ENCODE peak calls at places on chromosomes 1 and 21, in seven cellular contexts. I is ovary, P is AG04450, X is tibial nerve, N is cardiac muscle cell, H is colonic mucosa, D is body of pancreas. K is an unnamed sample.

GRCh38 chr21:41610042-41610839 is 102.3 kb upstream of the TMPRSS2 start:
- DNase-seq in I (peak; percentile 36), P (no peak), X (no peak), N (peak; percentile 83), H (peak; percentile 78), D (peak; percentile 90), K (peak; percentile 32)

GRCh38 chr1:25695066-25695990 is 78.7 kb downstream of the MAN1C1 start:
- DNase-seq in I (peak; percentile 88), P (peak; percentile 97), X (peak; percentile 65), N (peak; percentile 94), H (peak; percentile 55), D (peak; percentile 51), K (peak; percentile 82)

GRCh38 chr1:53725238-53725689 is 13.7 kb downstream of the GLIS1 start:
- DNase-seq in I (no peak), P (no peak), X (no peak), N (peak; percentile 84), H (no peak), D (no peak), K (no peak)

GRCh38 chr1:161885759-161886158 is 119.6 kb downstream of the ATF6 start:
- DNase-seq in I (no peak), P (no peak), X (no peak), N (no peak), H (no peak), D (no peak), K (no peak)

GRCh38 chr21:43599728-43600127 is 59.6 kb downstream of the HSF2BP start:
- DNase-seq in I (no peak), P (no peak), X (no peak), N (no peak), H (no peak), D (no peak), K (no peak)

GRCh38 chr1:153439273-153439672 is 21.2 kb downstream of the S100A7 start:
- DNase-seq in I (no peak), P (no peak), X (no peak), N (no peak), H (no peak), D (no peak), K (no peak)

GRCh38 chr1:230270940-230271325 is 155.2 kb downstream of the PGBD5 start:
- DNase-seq in I (peak; percentile 17), P (no peak), X (no peak), N (no peak), H (no peak), D (no peak), K (no peak)

GRCh38 chr1:15526021-15526489 is 593 bp upstream of the DNAJC16 start:
- DNase-seq in I (peak; percentile 61), P (no peak), X (no peak), N (peak; percentile 12), H (peak; percentile 50), D (no peak), K (no peak)

GRCh38 chr1:105436589-105437259 is 1619.8 kb upstream of the PRMT6 start:
- DNase-seq in I (no peak), P (no peak), X (no peak), N (no peak), H (no peak), D (no peak), K (no peak)

GRCh38 chr1:17498214-17498613 is 41.3 kb upstream of the ARHGEF10L start:
- DNase-seq in I (no peak), P (no peak), X (no peak), N (no peak), H (peak; percentile 57), D (no peak), K (no peak)

GRCh38 chr1:239868117-239868516 is 223.6 kb upstream of the FMN2 start:
- DNase-seq in I (no peak), P (no peak), X (no peak), N (no peak), H (no peak), D (no peak), K (no peak)
- TF ChIP-seq CTCF in I (no peak), P (no peak), X (no peak), N (no peak), H (no peak), D (no peak), K (no peak)

GRCh38 chr21:45200596-45201296 is 86.9 kb downstream of the POFUT2 start:
- DNase-seq in I (no peak), P (no peak), X (no peak), N (no peak), H (no peak), D (no peak), K (no peak)
- H3K4me3 ChIP-seq in I (no peak overlapping the region), P (no peak overlapping the region), X (no peak overlapping the region), N (no peak overlapping the region), H (no peak overlapping the region), D (no peak overlapping the region), K (no peak overlapping the region)

DNA sequence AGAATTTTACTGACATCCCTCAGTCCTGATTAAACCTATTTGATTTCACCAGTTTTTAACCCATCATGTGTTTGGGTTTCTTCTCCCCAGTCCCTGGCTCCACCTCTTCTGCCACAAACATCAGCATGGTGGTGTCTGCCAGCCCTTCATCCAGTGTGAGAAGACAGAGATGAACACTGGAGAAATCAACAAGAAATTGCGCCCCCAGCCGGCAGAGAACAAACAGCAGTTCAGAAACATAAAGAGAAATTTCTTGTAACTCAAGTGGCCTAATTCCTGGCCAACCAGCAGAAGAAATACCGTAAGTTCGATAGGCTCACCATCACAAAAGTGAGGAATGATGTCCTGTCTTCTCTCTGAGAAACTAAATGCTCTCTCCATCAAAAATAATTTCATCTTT is 18.3 kb downstream of the S100A11 start:
- DNase-seq in I (no peak), P (no peak), X (no peak), N (peak; percentile 46), H (no peak), D (no peak), K (no peak)
- TF ChIP-seq CTCF in I (no peak), P (peak; percentile 38), X (no peak), N (peak; percentile 31), H (peak; percentile 13), D (no peak), K (no peak)

GRCh38 chr1:100001462-100001861 is 31.7 kb downstream of the SLC35A3 start:
- DNase-seq in I (no peak), P (no peak), X (no peak), N (no peak), H (no peak), D (no peak), K (no peak)

GRCh38 chr1:100010804-100011203 is 41.0 kb downstream of the SLC35A3 start:
- DNase-seq in I (no peak), P (no peak), X (no peak), N (no peak), H (no peak), D (no peak), K (no peak)

GRCh38 chr1:100009458-100009857 is 39.7 kb downstream of the SLC35A3 start:
- DNase-seq in I (no peak), P (no peak), X (no peak), N (no peak), H (no peak), D (no peak), K (no peak)

GRCh38 chr1:100005424-100005823 is 35.6 kb downstream of the SLC35A3 start:
- DNase-seq in I (no peak), P (no peak), X (no peak), N (no peak), H (no peak), D (no peak), K (no peak)

DNA sequence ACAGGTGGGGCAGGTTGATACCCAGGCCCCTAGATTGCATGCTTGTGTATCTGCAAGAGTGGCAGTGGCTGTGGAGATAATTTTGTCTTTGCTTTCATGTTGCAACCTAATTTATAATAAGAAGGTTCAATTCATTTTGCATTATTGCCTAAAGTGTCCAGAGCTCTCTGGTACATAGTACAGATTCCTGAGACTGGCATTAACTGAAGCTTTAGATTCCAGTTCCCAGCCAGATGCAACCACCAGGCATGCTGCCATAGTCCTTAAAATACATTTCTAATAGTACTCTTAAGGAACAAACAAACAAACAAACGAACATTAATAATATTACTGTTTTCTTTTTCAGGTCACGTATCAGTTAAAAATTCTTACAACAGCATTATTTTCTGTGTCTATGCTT is 36.9 kb downstream of the SLC35A3 start:
- DNase-seq in I (no peak), P (no peak), X (no peak), N (no peak), H (no peak), D (no peak), K (no peak)
- H3K4me3 ChIP-seq in I (no peak overlapping the region), P (no peak overlapping the region), X (no peak overlapping the region), N (no peak overlapping the region), H (no peak overlapping the region), D (no peak overlapping the region), K (no peak overlapping the region)

GRCh38 chr1:87684194-87684593 is 355.5 kb downstream of the LMO4 start:
- DNase-seq in I (no peak), P (no peak), X (no peak), N (peak; percentile 13), H (peak; percentile 23), D (peak; percentile 7), K (peak; percentile 9)

GRCh38 chr1:87685366-87686136 is 356.9 kb downstream of the LMO4 start:
- DNase-seq in I (no peak), P (no peak), X (no peak), N (no peak), H (no peak), D (no peak), K (no peak)

GRCh38 chr1:87684786-87685185 is 356.1 kb downstream of the LMO4 start:
- DNase-seq in I (no peak), P (no peak), X (no peak), N (no peak), H (no peak), D (no peak), K (peak; percentile 17)

GRCh38 chr1:87683557-87683956 is 354.9 kb downstream of the LMO4 start:
- DNase-seq in I (no peak), P (no peak), X (no peak), N (no peak), H (no peak), D (no peak), K (no peak)

GRCh38 chr1:87682565-87682964 is 353.9 kb downstream of the LMO4 start:
- DNase-seq in I (no peak), P (no peak), X (no peak), N (no peak), H (no peak), D (no peak), K (no peak)
- TF ChIP-seq CTCF in I (no peak), P (no peak), X (no peak), N (no peak), H (no peak), D (no peak), K (no peak)